ENCODE peak calls at places on chromosome 15, in five cellular contexts. F is brain microvascular endothelial cell; R is caudate nucleus; J is nucleus accumbens; W is effector CD4-positive, alpha-beta T cell. Z is an unnamed sample.

GRCh38 chr15:80694624-80695098 is 449 bp upstream of the ABHD17C start:
- DNase-seq in R (no peak), W (peak), F (peak), J (no peak), Z (no peak)

GRCh38 chr15:55715355-55716076 is 27.4 kb downstream of the PRTG start:
- DNase-seq in J (no peak), R (no peak), W (no peak), F (peak), Z (no peak)

GRCh38 chr15:73941044-73941443 is 14.8 kb downstream of the LOXL1 start:
- DNase-seq in W (no peak), R (no peak), F (peak), J (no peak), Z (no peak)

GRCh38 chr15:92097473-92098178 is 244.1 kb downstream of the SLCO3A1 start:
- DNase-seq in F (peak), R (no peak), W (peak), J (no peak), Z (peak)

GRCh38 chr15:72838311-72838731 is 54.8 kb upstream of the ADPGK start:
- DNase-seq in R (no peak), F (no peak), J (no peak), W (no peak), Z (no peak)

GRCh38 chr15:53586815-53587214 is 172.6 kb downstream of the WDR72 start:
- DNase-seq in J (no peak), F (peak), W (no peak), R (no peak), Z (no peak)

GRCh38 chr15:43118276-43118675 is 12.4 kb upstream of the UBR1 start:
- DNase-seq in W (no peak), F (no peak), J (no peak), R (no peak), Z (no peak)

GRCh38 chr15:58043192-58043903 is 22.2 kb downstream of the ALDH1A2 start:
- DNase-seq in J (no peak), W (no peak), R (no peak), F (peak), Z (no peak)

GRCh38 chr15:84685304-84685703 is 27.3 kb upstream of the NMB start:
- DNase-seq in W (no peak), R (no peak), F (peak), J (no peak), Z (no peak)

GRCh38 chr15:51132384-51133139 is 37.9 kb upstream of the TNFAIP8L3 start:
- DNase-seq in F (peak), W (no peak), J (no peak), R (peak), Z (no peak)

GRCh38 chr15:58065011-58065444 is 483 bp downstream of the ALDH1A2 start:
- DNase-seq in F (no peak), J (no peak), R (no peak), W (no peak), Z (no peak)

GRCh38 chr15:98684441-98684840 is 36.1 kb downstream of the IGF1R start:
- DNase-seq in W (no peak), J (no peak), F (no peak), R (no peak), Z (no peak)

Z was measured in stimulated activated naive CD4-positive, alpha-beta T cell.